ENCODE peak calls at places on chromosomes 3 and 15, in nine cellular contexts. Y, K, F, H, G, T, N, P and A are unnamed samples.

GRCh38 chr3:66609660-66610547 is 109.1 kb upstream of the LRIG1 start:
- DNase-seq in Y (no peak), K (no peak), F (no peak), H (no peak), G (no peak), T (no peak), N (no peak), P (peak; percentile 52), A (peak; percentile 95)

GRCh38 chr3:56119575-56120349 is 348.5 kb downstream of the ERC2 start:
- DNase-seq in Y (no peak), K (no peak), F (no peak), H (peak; percentile 51), G (no peak), T (peak; percentile 51), N (peak; percentile 60), P (no peak), A (peak; percentile 40)

GRCh38 chr15:79180318-79180717 is 89.7 kb upstream of the RASGRF1 start:
- DNase-seq in Y (no peak), K (no peak), F (no peak), H (no peak), G (no peak), T (no peak), N (no peak), P (no peak), A (no peak)

GRCh38 chr3:165390171-165390570 is 194.0 kb upstream of the SLITRK3 start:
- DNase-seq in Y (no peak), K (no peak), F (no peak), H (no peak), G (no peak), T (no peak), N (no peak), P (no peak), A (no peak)

GRCh38 chr3:61573441-61573840 is 12.1 kb downstream of the PTPRG start:
- DNase-seq in Y (no peak), K (no peak), F (no peak), H (no peak), G (no peak), T (no peak), N (no peak), P (no peak), A (no peak)

GRCh38 chr3:58222161-58222724 is 11.5 kb upstream of the DNASE1L3 start:
- DNase-seq in Y (no peak), K (no peak), F (no peak), H (no peak), G (no peak), T (no peak), N (no peak), P (no peak), A (no peak)

GRCh38 chr3:136898954-136899353 is 36.9 kb downstream of the NCK1 start:
- DNase-seq in Y (no peak), K (no peak), F (no peak), H (no peak), G (no peak), T (no peak), N (peak; percentile 4), P (no peak), A (no peak)

GRCh38 chr3:121488628-121489027 is 57.2 kb downstream of the POLQ start:
- DNase-seq in Y (no peak), K (no peak), F (no peak), H (no peak), G (no peak), T (no peak), N (no peak), P (no peak), A (no peak)

GRCh38 chr3:144437989-144438388 is 466.4 kb downstream of the DIPK2A start:
- DNase-seq in Y (no peak), K (no peak), F (no peak), H (no peak), G (no peak), T (no peak), N (no peak), P (no peak), A (no peak)

GRCh38 chr15:80695099-80695910 is at the start of gene ABHD17C:
- DNase-seq in Y (peak; percentile 76), K (no peak), F (peak; percentile 44), H (peak; percentile 84), G (peak; percentile 82), T (peak; percentile 87), N (peak; percentile 33), P (peak; percentile 38), A (peak; percentile 58)

GRCh38 chr3:10417849-10418248 is 87.5 kb downstream of the ATP2B2 start:
- DNase-seq in Y (peak; percentile 38), K (no peak), F (no peak), H (no peak), G (peak; percentile 32), T (no peak), N (no peak), P (peak; percentile 24), A (peak; percentile 16)

GRCh38 chr3:12301513-12301912 is 12.6 kb downstream of the PPARG start:
- DNase-seq in Y (no peak), K (no peak), F (no peak), H (no peak), G (no peak), T (no peak), N (no peak), P (no peak), A (no peak)

GRCh38 chr3:5428607-5429516 is 241.4 kb downstream of the EDEM1 start:
- DNase-seq in Y (no peak), K (no peak), F (no peak), H (no peak), G (peak; percentile 19), T (no peak), N (no peak), P (no peak), A (peak; percentile 51)

GRCh38 chr15:64930019-64930652 is 18.4 kb downstream of the ANKDD1A start:
- DNase-seq in Y (peak; percentile 89), K (no peak), F (no peak), H (no peak), G (peak; percentile 84), T (no peak), N (no peak), P (no peak), A (no peak)

GRCh38 chr3:168996622-168997021 is 666.9 kb downstream of the MECOM start:
- DNase-seq in Y (no peak), K (no peak), F (no peak), H (no peak), G (no peak), T (no peak), N (no peak), P (no peak), A (no peak)

GRCh38 chr15:45181491-45182285 is 6.1 kb downstream of the SHF start:
- DNase-seq in Y (no peak), K (no peak), F (no peak), H (no peak), G (no peak), T (no peak), N (no peak), P (no peak), A (no peak)

GRCh38 chr15:62603757-62604156 is 438.7 kb upstream of the C2CD4B start:
- DNase-seq in Y (no peak), K (no peak), F (no peak), H (no peak), G (no peak), T (no peak), N (peak; percentile 85), P (peak; percentile 45), A (no peak)

GRCh38 chr3:67484085-67484484 is 170.3 kb downstream of the SUCLG2 start:
- DNase-seq in Y (no peak), K (no peak), F (no peak), H (no peak), G (no peak), T (no peak), N (no peak), P (no peak), A (no peak)

GRCh38 chr15:99604865-99605264 is 39.1 kb downstream of the MEF2A start:
- DNase-seq in Y (no peak), K (no peak), F (no peak), H (no peak), G (no peak), T (no peak), N (no peak), P (no peak), A (no peak)

GRCh38 chr3:167575000-167575399 is 78.7 kb downstream of the WDR49 start:
- DNase-seq in Y (no peak), K (no peak), F (no peak), H (no peak), G (no peak), T (no peak), N (no peak), P (no peak), A (peak; percentile 1)

GRCh38 chr3:195182470-195182795 is 88.5 kb downstream of the XXYLT1 start:
- DNase-seq in Y (no peak), K (no peak), F (no peak), H (no peak), G (no peak), T (no peak), N (peak; percentile 39), P (peak; percentile 41), A (peak; percentile 63)

GRCh38 chr3:53269888-53270880 is 14.4 kb upstream of the TKT start:
- DNase-seq in Y (peak; percentile 97), K (no peak), F (no peak), H (peak; percentile 89), G (peak; percentile 38), T (peak; percentile 94), N (peak; percentile 98), P (peak; percentile 94), A (peak; percentile 97)

GRCh38 chr3:121462565-121462964 is 83.2 kb downstream of the POLQ start:
- DNase-seq in Y (no peak), K (no peak), F (no peak), H (no peak), G (no peak), T (no peak), N (no peak), P (no peak), A (no peak)

GRCh38 chr3:51934139-51934850 is 7.4 kb downstream of the RRP9 start:
- DNase-seq in Y (no peak), K (no peak), F (no peak), H (no peak), G (no peak), T (no peak), N (no peak), P (no peak), A (no peak)

GRCh38 chr3:15768421-15769255 is 29.1 kb downstream of the ANKRD28 start:
- DNase-seq in Y (no peak), K (no peak), F (no peak), H (no peak), G (peak; percentile 26), T (no peak), N (peak; percentile 90), P (peak; percentile 88), A (peak; percentile 94)

GRCh38 chr3:48273594-48274211 is 32.8 kb downstream of the ZNF589 start:
- DNase-seq in Y (peak; percentile 69), K (no peak), F (peak; percentile 54), H (no peak), G (peak; percentile 77), T (no peak), N (peak; percentile 21), P (peak; percentile 72), A (peak; percentile 54)